ENCODE peak calls at places on chromosome 15, in four cellular contexts. W, Z, P and Q are unnamed samples.

GRCh38 chr15:90840954-90841353 is 27.4 kb upstream of the FURIN start:
- DNase-seq in Z (no peak), P (peak), W (no peak), Q (no peak)

GRCh38 chr15:63003836-63004610 is 38.5 kb upstream of the TPM1 start:
- DNase-seq in Z (no peak), W (peak), P (no peak), Q (no peak)

GRCh38 chr15:53834214-53834613 is 74.8 kb upstream of the WDR72 start:
- DNase-seq in Z (no peak), W (no peak), P (no peak), Q (no peak)

GRCh38 chr15:41858756-41859155 is 20.1 kb downstream of the PLA2G4B start:
- DNase-seq in W (peak), P (no peak), Z (no peak), Q (no peak)

GRCh38 chr15:57727031-57727430 is 20.5 kb downstream of the POLR2M start:
- DNase-seq in P (peak), Z (no peak), W (no peak), Q (peak)

GRCh38 chr15:76776969-76777368 is 128.2 kb downstream of the SCAPER start:
- DNase-seq in W (no peak), Z (no peak), P (no peak), Q (no peak)

GRCh38 chr15:56619881-56620280 is 113.4 kb downstream of the ZNF280D start:
- DNase-seq in Z (no peak), W (no peak), P (no peak), Q (no peak)

GRCh38 chr15:35206060-35206675 is 121.1 kb upstream of the NANOGP8 start:
- DNase-seq in P (peak), Z (peak), W (peak), Q (peak)

GRCh38 chr15:84915011-84915958 is 30.8 kb downstream of the SLC28A1 start:
- DNase-seq in Z (peak), P (peak), W (peak), Q (peak)

GRCh38 chr15:58393196-58393790 is 38.5 kb upstream of the LIPC start:
- DNase-seq in P (peak), Z (peak), W (no peak), Q (peak)

GRCh38 chr15:69869881-69870465 is 227.7 kb downstream of the TLE3 start:
- DNase-seq in Z (no peak), P (no peak), W (no peak), Q (no peak)

GRCh38 chr15:84570164-84570692 is 30.6 kb upstream of the ZSCAN2 start:
- DNase-seq in W (peak), P (peak), Z (peak), Q (peak)

GRCh38 chr15:24861014-24861690 is 93.6 kb upstream of the SNRPN start:
- DNase-seq in W (no peak), P (no peak), Z (no peak), Q (no peak)

GRCh38 chr15:85973584-85974347 is 105.9 kb upstream of the AGBL1 start:
- DNase-seq in W (peak), Z (no peak), P (peak), Q (no peak)

GRCh38 chr15:41511331-41512077 is 2.1 kb downstream of the LTK start:
- DNase-seq in W (peak), Z (no peak), P (no peak), Q (no peak)

GRCh38 chr15:47431501-47431900 is 285.8 kb upstream of the SEMA6D start:
- DNase-seq in P (peak), Z (peak), W (no peak), Q (peak)

GRCh38 chr15:79675982-79676381 is 220.8 kb downstream of the MTHFS start:
- DNase-seq in Z (peak), W (no peak), P (no peak), Q (no peak)

GRCh38 chr15:42107483-42107882 is 13.1 kb upstream of the PLA2G4D start:
- DNase-seq in P (peak), W (no peak), Z (no peak), Q (no peak)

GRCh38 chr15:99631256-99631655 is 65.5 kb downstream of the MEF2A start:
- DNase-seq in W (no peak), P (no peak), Z (peak), Q (no peak)

DNA sequence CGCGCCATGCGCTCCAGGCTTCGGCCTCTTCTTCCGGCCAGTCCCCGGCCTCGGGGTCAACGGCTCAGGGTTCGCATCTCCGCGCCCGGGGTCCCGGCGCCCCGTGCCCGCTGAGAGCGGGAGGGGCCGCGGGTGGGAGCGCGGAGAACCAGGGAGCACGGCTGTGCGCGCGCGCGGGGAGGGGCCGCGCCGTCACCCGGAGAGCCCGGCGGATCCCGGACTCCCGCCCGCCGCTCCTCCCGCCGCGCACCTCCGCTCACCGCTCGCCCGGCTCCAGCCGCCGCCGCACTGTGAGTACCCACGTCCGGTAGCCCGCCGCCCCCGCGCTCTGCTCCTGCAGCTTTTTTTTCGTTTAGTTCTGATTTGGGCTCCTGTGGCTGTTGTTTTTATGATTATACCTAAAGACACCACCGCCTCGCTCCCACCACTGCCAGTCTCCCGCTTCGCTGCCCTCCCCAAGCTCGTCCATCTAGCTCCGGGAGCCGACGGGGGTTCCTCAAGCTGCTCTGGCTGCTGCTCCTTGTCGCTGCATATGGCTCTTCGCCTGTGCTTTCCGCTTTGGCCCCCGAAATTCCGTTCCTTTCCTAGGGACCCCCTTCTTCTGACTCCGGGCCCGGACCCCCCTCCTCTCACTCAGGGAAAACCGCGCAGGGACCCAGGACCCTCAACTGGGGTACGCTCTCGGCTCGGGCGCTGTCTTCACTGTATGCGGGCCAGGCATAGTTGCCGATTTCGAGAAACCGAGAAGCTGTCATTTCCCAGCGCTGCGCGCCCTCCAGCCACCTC is 1.7 kb upstream of the SKOR1 start:
- DNase-seq in P (no peak), Z (no peak), W (peak), Q (no peak)
- H3K4me3 ChIP-seq in P (no peak), Z (no peak), W (peak), Q (no peak)

GRCh38 chr15:67421105-67421504 is 99.8 kb upstream of the C15orf61 start:
- DNase-seq in W (no peak), Z (no peak), P (no peak), Q (no peak)
- TF ChIP-seq CTCF in W (peak), Z (no peak), P (no peak), Q (no peak)

DNA sequence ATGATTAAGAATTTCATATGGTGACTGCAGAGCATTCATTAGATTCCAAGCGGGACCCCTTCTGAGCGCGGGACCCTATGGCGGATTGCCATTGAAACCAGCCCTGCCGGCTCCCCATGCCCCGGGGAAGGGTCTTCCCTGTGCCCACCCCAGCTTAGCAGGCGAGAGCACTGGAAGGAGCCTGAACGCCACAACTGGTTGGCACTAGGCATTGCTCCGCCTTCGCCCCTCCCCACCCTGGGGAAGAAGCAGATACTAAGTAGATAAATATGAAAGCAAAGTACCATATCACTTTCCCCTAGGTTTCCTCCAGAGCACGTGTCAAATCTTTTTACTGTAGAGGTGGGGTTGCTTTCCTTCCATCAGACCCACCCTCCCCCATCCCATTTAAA is 70.7 kb downstream of the CYP19A1 start:
- DNase-seq in P (no peak), Z (no peak), W (peak), Q (peak)
- H3K4me3 ChIP-seq in P (peak), Z (peak), W (peak), Q (peak)

DNA sequence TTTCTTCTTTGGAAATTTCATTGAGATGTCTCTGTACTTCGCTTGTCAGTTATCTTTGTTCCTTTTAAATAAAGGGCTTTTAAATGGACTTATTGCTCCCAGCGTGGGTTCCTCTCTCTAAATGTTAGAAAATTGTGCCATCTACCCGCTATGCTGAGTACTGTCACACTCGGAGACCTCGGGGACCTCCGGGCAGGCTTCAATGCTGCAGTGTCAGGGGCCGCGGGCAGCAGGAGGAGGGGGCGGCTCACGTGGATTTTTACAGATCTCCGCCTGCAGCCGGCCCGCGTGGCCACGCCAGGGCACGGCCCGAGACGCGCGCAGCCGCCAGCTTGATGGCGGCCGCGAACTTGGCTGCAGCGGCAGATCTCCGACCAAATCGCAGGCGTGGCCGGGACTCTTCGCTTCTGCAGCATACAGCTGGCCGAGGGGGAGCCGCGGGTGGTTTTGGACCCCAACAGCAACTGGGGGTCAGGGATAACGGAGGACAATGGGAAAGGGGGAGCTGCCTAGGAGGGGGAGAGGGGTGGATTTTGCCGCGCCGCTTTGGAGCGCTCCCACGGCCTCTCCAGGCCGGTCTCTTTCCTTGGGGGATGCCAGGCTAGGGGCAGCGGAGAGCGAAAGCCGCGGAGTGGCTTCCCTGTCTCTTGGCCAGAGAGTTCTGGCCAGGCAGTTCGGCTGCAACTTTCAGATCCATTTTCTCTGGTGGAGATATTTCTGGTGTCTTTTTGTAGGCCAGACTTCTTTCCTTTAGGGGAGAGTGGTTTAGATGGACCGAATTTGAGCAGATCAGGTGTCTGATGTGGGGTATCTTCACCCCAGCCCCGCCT is 15.3 kb downstream of the NR2F2 start:
- DNase-seq in P (peak), Z (peak), W (peak), Q (peak)
- TF ChIP-seq CTCF in P (peak), Z (peak), W (peak), Q (peak)

GRCh38 chr15:68201153-68201878 is 3.8 kb downstream of the CALML4 start:
- DNase-seq in Z (no peak), W (no peak), P (no peak), Q (no peak)
- H3K4me3 ChIP-seq in Z (no peak), W (no peak), P (no peak), Q (no peak)

DNA sequence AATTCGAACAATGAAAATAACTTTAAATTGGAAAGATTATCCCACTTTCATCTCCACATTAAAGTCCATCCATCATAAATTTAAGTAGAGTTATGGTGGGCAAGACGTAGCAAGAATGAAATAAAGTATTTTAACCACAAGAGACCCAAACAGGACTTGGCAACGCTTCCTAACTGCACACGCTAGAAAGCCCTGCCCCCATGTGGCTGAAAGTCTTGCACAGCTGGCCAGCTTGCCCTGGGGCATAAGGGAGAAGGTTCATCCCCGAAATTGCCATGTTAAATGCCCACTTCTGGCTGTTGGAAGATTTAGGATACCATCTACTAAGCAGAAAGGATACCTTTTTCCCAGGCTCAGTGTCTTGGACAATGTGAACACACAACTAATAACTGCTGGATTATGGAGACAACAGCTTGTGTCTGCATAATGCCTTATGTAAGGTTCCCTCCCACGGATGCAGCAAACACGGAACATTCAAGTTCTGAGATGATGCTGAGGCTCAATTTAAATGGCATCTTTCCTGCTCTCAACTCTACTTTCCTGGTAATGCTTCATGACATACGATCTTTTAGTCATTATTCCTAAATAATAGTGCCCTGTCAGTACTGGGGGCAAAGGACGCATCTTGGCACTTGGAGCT is 116.6 kb upstream of the TJP1 start:
- DNase-seq in P (no peak), W (peak), Z (peak), Q (peak)
- TF ChIP-seq CTCF in P (peak), W (peak), Z (no peak), Q (no peak)

DNA sequence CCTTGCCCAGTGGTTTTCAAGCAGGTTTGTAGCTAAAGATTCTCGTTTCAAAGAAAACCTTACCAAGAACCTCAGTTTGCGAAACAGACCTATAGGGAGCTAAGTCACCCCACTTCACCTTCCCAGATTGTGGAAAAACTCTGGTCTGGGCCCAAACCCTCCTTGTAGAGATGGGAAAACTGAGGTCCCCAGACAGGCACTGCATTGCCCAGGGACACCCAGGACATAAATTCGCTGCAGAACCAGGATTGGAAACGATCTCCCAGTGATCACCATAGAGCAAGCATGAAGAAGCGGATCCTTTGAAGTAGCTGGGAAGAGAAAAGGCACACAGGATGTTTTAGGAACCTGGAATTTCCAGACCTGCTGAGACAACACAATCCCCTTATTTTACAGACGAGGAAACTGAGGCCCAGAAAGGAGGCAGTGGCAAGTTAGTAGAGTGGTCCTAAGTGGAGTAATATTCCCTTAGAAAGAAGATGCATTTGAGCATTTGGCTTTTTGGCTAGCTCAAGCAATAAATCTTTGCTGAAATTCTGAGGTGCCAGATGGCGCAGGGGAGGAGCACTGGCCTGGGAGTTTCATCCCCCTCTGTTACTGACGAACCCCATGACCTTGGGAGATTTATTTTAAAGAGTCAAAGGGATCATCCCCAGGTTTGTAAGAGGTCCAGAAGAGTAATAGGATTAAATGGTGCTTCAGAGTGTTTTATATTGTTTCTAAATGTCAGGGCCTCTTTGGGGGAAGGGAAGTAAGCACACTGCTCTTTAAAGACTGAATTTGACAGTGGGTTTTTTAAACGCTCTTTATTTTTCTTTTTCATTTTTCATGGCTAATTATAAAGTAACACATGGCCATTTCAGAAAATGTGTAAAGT is 85.3 kb upstream of the PIAS1 start:
- DNase-seq in Z (no peak), W (peak), P (no peak), Q (no peak)
- H3K4me3 ChIP-seq in Z (no peak), W (peak), P (no peak), Q (peak)